ENCODE peak calls at places on chromosomes 5 and 9, in eight cellular contexts. L, J, G, W, K, V, Q and B are unnamed samples.

GRCh38 chr9:114202849-114203248 is 47.5 kb downstream of the COL27A1 start:
- DNase-seq in L (no peak), J (no peak), G (no peak), W (no peak), K (no peak), V (peak), Q (no peak), B (no peak)

GRCh38 chr5:130652178-130652577 is 512.9 kb downstream of the HINT1 start:
- DNase-seq in L (no peak), J (peak), G (no peak), W (no peak), K (no peak), V (no peak), Q (no peak), B (peak)

GRCh38 chr9:27053369-27054057 is 48.0 kb upstream of the LRRC19 start:
- DNase-seq in L (no peak), J (peak), G (no peak), W (no peak), K (no peak), V (peak), Q (no peak), B (no peak)

GRCh38 chr5:145362261-145362660 is 472.9 kb downstream of the PRELID2 start:
- DNase-seq in L (no peak), J (peak), G (no peak), W (no peak), K (no peak), V (peak), Q (no peak), B (peak)

GRCh38 chr5:178160176-178160575 is 6.5 kb upstream of the NHP2 start:
- DNase-seq in L (no peak), J (no peak), G (no peak), W (no peak), K (no peak), V (no peak), Q (no peak), B (no peak)

GRCh38 chr5:61822584-61822983 is 483.4 kb upstream of the KIF2A start:
- DNase-seq in L (no peak), J (no peak), G (no peak), W (no peak), K (no peak), V (no peak), Q (no peak), B (no peak)

GRCh38 chr5:36382890-36383289 is 81.2 kb upstream of the RANBP3L start:
- DNase-seq in L (no peak), J (no peak), G (no peak), W (no peak), K (no peak), V (no peak), Q (no peak), B (no peak)

GRCh38 chr5:115418788-115419187 is 122.3 kb upstream of the CCDC112 start:
- DNase-seq in L (no peak), J (no peak), G (no peak), W (no peak), K (no peak), V (no peak), Q (no peak), B (no peak)